ENCODE peak calls at places on chromosomes 2 and 18, in nine cellular contexts. I is epithelial cell of esophagus; R is adrenal gland; O is AG04450; M is nephron progenitor cell; X is kidney; L is fibroblast of lung; G is coronary artery; V is CD8-positive, alpha-beta T cell. W is an unnamed sample.

GRCh38 chr2:197310940-197311485 is 433 bp upstream of the ANKRD44 start:
- DNase-seq in I (no peak), R (no peak), O (no peak), M (no peak), X (no peak), L (no peak), G (no peak), V (no peak), W (no peak)

GRCh38 chr18:79302120-79302519 is 93.6 kb upstream of the NFATC1 start:
- DNase-seq in I (no peak), R (no peak), O (no peak), M (no peak), X (no peak), L (no peak), G (no peak), V (no peak), W (no peak)

GRCh38 chr2:29273004-29273703 is 157.9 kb downstream of the CLIP4 start:
- DNase-seq in I (peak; percentile 12), R (no peak), O (no peak), M (no peak), X (no peak), L (no peak), G (peak; percentile 43), V (no peak), W (no peak)

GRCh38 chr18:8063733-8064132 is 496.6 kb downstream of the PTPRM start:
- DNase-seq in I (peak; percentile 63), R (no peak), O (no peak), M (no peak), X (no peak), L (no peak), G (no peak), V (no peak), W (no peak)

GRCh38 chr2:26649322-26649721 is 8.2 kb upstream of the CIB4 start:
- DNase-seq in I (no peak), R (peak; percentile 50), O (no peak), M (no peak), X (no peak), L (no peak), G (peak; percentile 49), V (no peak), W (no peak)

GRCh38 chr2:219571311-219572236 is at the start of gene OBSL1:
- DNase-seq in I (peak; percentile 80), R (peak; percentile 96), O (no peak), M (peak; percentile 81), X (peak; percentile 93), L (peak; percentile 81), G (peak; percentile 87), V (no peak), W (peak; percentile 73)

GRCh38 chr2:26605195-26605968 is 35.8 kb downstream of the CIB4 start:
- DNase-seq in I (peak; percentile 70), R (peak; percentile 77), O (no peak), M (peak; percentile 50), X (no peak), L (peak; percentile 36), G (peak; percentile 68), V (no peak), W (peak; percentile 56)

GRCh38 chr2:13662055-13662454 is 945.3 kb downstream of the TRIB2 start:
- DNase-seq in I (peak; percentile 46), R (no peak), O (no peak), M (no peak), X (no peak), L (peak; percentile 45), G (no peak), V (no peak), W (no peak)

GRCh38 chr18:63131106-63131943 is 188.2 kb downstream of the BCL2 start:
- DNase-seq in I (peak; percentile 60), R (peak; percentile 79), O (peak; percentile 16), M (no peak), X (no peak), L (peak; percentile 39), G (no peak), V (peak; percentile 41), W (peak; percentile 28)

GRCh38 chr18:4640349-4641012 is 185.4 kb upstream of the DLGAP1 start:
- DNase-seq in I (no peak), R (no peak), O (no peak), M (no peak), X (no peak), L (no peak), G (no peak), V (no peak), W (no peak)

GRCh38 chr18:4636957-4637356 is 181.8 kb upstream of the DLGAP1 start:
- DNase-seq in I (no peak), R (peak; percentile 50), O (no peak), M (no peak), X (no peak), L (peak; percentile 1), G (no peak), V (no peak), W (peak; percentile 8)

GRCh38 chr18:4639628-4640310 is 184.7 kb upstream of the DLGAP1 start:
- DNase-seq in I (no peak), R (no peak), O (no peak), M (no peak), X (no peak), L (peak; percentile 14), G (no peak), V (no peak), W (no peak)

GRCh38 chr18:4638680-4639079 is 183.6 kb upstream of the DLGAP1 start:
- DNase-seq in I (no peak), R (no peak), O (no peak), M (no peak), X (no peak), L (no peak), G (no peak), V (no peak), W (no peak)

GRCh38 chr18:4641969-4642368 is 186.9 kb upstream of the DLGAP1 start:
- DNase-seq in I (no peak), R (no peak), O (no peak), M (no peak), X (no peak), L (no peak), G (no peak), V (no peak), W (no peak)
- TF ChIP-seq CTCF in I (no peak), R (no peak), O (no peak), M (no peak), X (no peak), L (no peak), G (no peak), V (no peak), W (no peak)

GRCh38 chr2:209938906-209939305 is 63.5 kb upstream of the RPE start:
- DNase-seq in I (peak; percentile 28), R (no peak), O (no peak), M (no peak), X (no peak), L (no peak), G (no peak), V (no peak), W (no peak)

GRCh38 chr2:209933499-209934458 is 68.7 kb upstream of the RPE start:
- DNase-seq in I (peak; percentile 59), R (peak; percentile 74), O (peak; percentile 42), M (no peak), X (no peak), L (peak; percentile 92), G (no peak), V (no peak), W (no peak)

GRCh38 chr2:209937893-209938292 is 64.5 kb upstream of the RPE start:
- DNase-seq in I (no peak), R (no peak), O (no peak), M (no peak), X (no peak), L (peak; percentile 20), G (no peak), V (no peak), W (no peak)

GRCh38 chr2:209940923-209941322 is 61.5 kb upstream of the RPE start:
- DNase-seq in I (no peak), R (no peak), O (no peak), M (no peak), X (no peak), L (no peak), G (no peak), V (no peak), W (no peak)

DNA sequence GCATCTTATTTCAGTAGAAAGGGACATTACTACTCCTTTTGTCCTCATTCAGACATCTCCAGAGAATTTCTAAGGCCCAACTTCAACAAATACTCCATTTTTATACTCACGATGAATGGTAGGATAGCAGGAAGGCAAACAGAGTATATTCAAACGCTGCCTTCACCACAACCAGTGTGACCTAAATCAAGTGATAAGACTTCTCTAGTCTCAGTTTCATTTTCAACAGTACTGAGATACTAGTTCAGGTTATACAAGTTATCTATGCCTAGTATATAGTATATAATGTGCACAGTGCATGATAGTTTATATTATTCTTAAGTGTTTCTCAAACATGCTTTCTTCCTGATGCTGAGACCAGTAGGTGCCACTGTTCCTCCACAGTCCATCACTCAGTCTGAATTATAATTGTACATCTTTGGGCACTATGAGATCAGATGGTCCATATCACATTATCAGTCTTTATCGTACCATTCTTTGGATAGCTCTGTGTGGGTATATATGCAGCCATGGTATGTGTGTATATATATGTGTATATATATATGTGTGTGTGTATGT is 66.3 kb upstream of the RPE start:
- DNase-seq in I (peak; percentile 32), R (peak; percentile 60), O (no peak), M (no peak), X (no peak), L (peak; percentile 13), G (no peak), V (no peak), W (no peak)
- TF ChIP-seq CTCF in I (peak; percentile 51), R (peak; percentile 37), O (peak; percentile 16), M (no peak), X (no peak), L (peak; percentile 41), G (no peak), V (no peak), W (no peak)

GRCh38 chr2:127810637-127811396 is at the start of gene WDR33:
- DNase-seq in I (peak; percentile 92), R (peak; percentile 95), O (peak; percentile 63), M (peak; percentile 87), X (peak; percentile 96), L (peak; percentile 85), G (peak; percentile 87), V (peak; percentile 87), W (peak; percentile 91)
- TF ChIP-seq CTCF in I (peak; percentile 20), R (peak; percentile 0), O (peak; percentile 15), M (no peak), X (no peak), L (peak; percentile 10), G (no peak), V (no peak), W (no peak)

GRCh38 chr2:166895243-166895642 is 7.0 kb downstream of the XIRP2 start:
- DNase-seq in I (no peak), R (no peak), O (no peak), M (no peak), X (no peak), L (no peak), G (no peak), V (no peak), W (no peak)
- TF ChIP-seq CTCF in I (no peak), R (no peak), O (no peak), M (no peak), X (no peak), L (no peak), G (no peak), V (no peak), W (no peak)

W was measured in endothelial cell.